ENCODE peak calls at places on chromosomes 16 and 17, in nine cellular contexts. F is cardiac fibroblast, Z is DMS153, G is mucosa of gallbladder, Y is fibroblast of mammary gland, X is NCI-H226, N is HTR-8/SVneo, I is NCI-H345, S is non-pigmented ciliary epithelial cell. L is an unnamed sample.

GRCh38 chr16:13936596-13937081 is 16.7 kb downstream of the ERCC4 start:
- DNase-seq in Y (peak; percentile 87), G (no peak), I (no peak), F (peak; percentile 74), S (peak; percentile 15), X (peak; percentile 59), Z (no peak), N (no peak), L (no peak)

GRCh38 chr16:72921620-72922019 is 126.3 kb downstream of the ZFHX3 start:
- DNase-seq in N (no peak), Z (peak; percentile 20), I (peak; percentile 74), S (no peak), G (peak; percentile 18), X (no peak), Y (no peak), F (peak; percentile 25), L (peak; percentile 46)

GRCh38 chr16:30533748-30534367 is 800 bp downstream of the ZNF747 start:
- DNase-seq in X (no peak), F (no peak), Z (no peak), N (no peak), I (no peak), Y (peak; percentile 10), G (no peak), S (no peak), L (no peak)

GRCh38 chr16:50360033-50360778 is 8.6 kb downstream of the BRD7 start:
- DNase-seq in N (no peak), S (no peak), Z (no peak), Y (peak; percentile 95), X (no peak), F (peak; percentile 75), G (no peak), I (no peak), L (no peak)

GRCh38 chr16:57569306-57569946 is 27.0 kb downstream of the ADGRG5 start:
- DNase-seq in I (no peak), N (no peak), F (no peak), G (no peak), X (no peak), Y (no peak), Z (no peak), S (no peak), L (no peak)

GRCh38 chr16:20879175-20880053 is 20.7 kb downstream of the DCUN1D3 start:
- DNase-seq in N (no peak), S (no peak), Z (no peak), I (no peak), Y (peak; percentile 67), F (peak; percentile 65), G (no peak), X (peak; percentile 57), L (no peak)

GRCh38 chr17:12850996-12851395 is 61.7 kb downstream of the ARHGAP44 start:
- DNase-seq in S (no peak), G (no peak), N (no peak), Y (no peak), I (no peak), F (no peak), Z (no peak), X (no peak), L (no peak)

GRCh38 chr16:66996324-66996982 is 8.1 kb downstream of the CES4A start:
- DNase-seq in F (peak; percentile 95), G (peak; percentile 80), Y (peak; percentile 94), N (no peak), X (no peak), Z (no peak), I (no peak), S (peak; percentile 36), L (peak; percentile 97)

GRCh38 chr17:8038954-8039610 is at the start of gene ALOX15B:
- DNase-seq in Z (no peak), I (no peak), G (no peak), Y (no peak), X (no peak), N (no peak), F (no peak), S (no peak), L (no peak)

GRCh38 chr17:50551433-50551815 is 4.5 kb downstream of the SPATA20 start:
- DNase-seq in I (no peak), Y (no peak), F (no peak), X (no peak), S (no peak), N (no peak), Z (no peak), G (no peak), L (no peak)

GRCh38 chr16:51981725-51982124 is 565.2 kb downstream of the TOX3 start:
- DNase-seq in N (no peak), Y (no peak), S (no peak), I (no peak), G (no peak), Z (no peak), F (no peak), X (no peak), L (no peak)